ENCODE peak calls at places on chromosomes 3 and 15, in five cellular contexts. G is right lobe of liver, E is epithelial cell of esophagus, C is HepG2, B is GM23248. Y is an unnamed sample.
A peak's percentile ranks its signal among the peaks of the same experiment; 100 is the strongest.

GRCh38 chr3:124448954-124449353 is 281.3 kb upstream of the UMPS start:
- DNase-seq in G (no peak), E (no peak), C (no peak), B (no peak), Y (no peak)

GRCh38 chr3:42014949-42015533 is 53.1 kb upstream of the ULK4 start:
- DNase-seq in G (peak; percentile 87), E (no peak), C (peak; percentile 85), B (peak; percentile 69), Y (no peak)

GRCh38 chr3:133424937-133425869 is 25.3 kb downstream of the BFSP2 start:
- DNase-seq in G (no peak), E (no peak), C (no peak), B (no peak), Y (no peak)

GRCh38 chr3:149590691-149591441 is 67.0 kb downstream of the WWTR1 start:
- DNase-seq in G (no peak), E (no peak), C (no peak), B (no peak), Y (no peak)

GRCh38 chr15:81282911-81283310 is 41.0 kb downstream of the STARD5 start:
- DNase-seq in G (peak; percentile 36), E (no peak), C (no peak), B (no peak), Y (no peak)

GRCh38 chr15:49906976-49907375 is 212.1 kb downstream of the ATP8B4 start:
- DNase-seq in G (no peak), E (no peak), C (no peak), B (no peak), Y (no peak)

GRCh38 chr15:69074843-69075224 is 60.3 kb downstream of the NOX5 start:
- DNase-seq in G (no peak), E (no peak), C (no peak), B (no peak), Y (no peak)

GRCh38 chr3:126294211-126294801 is 62.9 kb downstream of the KLF15 start:
- DNase-seq in G (peak; percentile 75), E (no peak), C (no peak), B (no peak), Y (no peak)

GRCh38 chr3:57911588-57911987 is 96.6 kb upstream of the FLNB start:
- DNase-seq in G (no peak), E (no peak), C (peak; percentile 15), B (peak; percentile 44), Y (no peak)

GRCh38 chr3:57757642-57758297 is 1.7 kb downstream of the SLMAP start:
- DNase-seq in G (no peak), E (peak; percentile 50), C (peak; percentile 43), B (peak; percentile 50), Y (no peak)

GRCh38 chr3:101466465-101467309 is 46.3 kb downstream of the SENP7 start:
- DNase-seq in G (no peak), E (no peak), C (peak; percentile 53), B (no peak), Y (no peak)

GRCh38 chr15:68333775-68334470 is 56.4 kb downstream of the FEM1B start:
- DNase-seq in G (no peak), E (peak; percentile 22), C (no peak), B (peak; percentile 37), Y (no peak)

GRCh38 chr15:39226169-39226964 is 354.5 kb upstream of the THBS1 start:
- DNase-seq in G (no peak), E (no peak), C (no peak), B (no peak), Y (no peak)

GRCh38 chr3:100210777-100211145 is 50.0 kb upstream of the TBC1D23 start:
- DNase-seq in G (no peak), E (no peak), C (no peak), B (peak; percentile 89), Y (peak; percentile 51)

GRCh38 chr3:30241721-30242120 is 364.7 kb upstream of the TGFBR2 start:
- DNase-seq in G (no peak), E (peak; percentile 39), C (peak; percentile 88), B (peak; percentile 30), Y (no peak)

GRCh38 chr15:59687831-59688230 is 1.3 kb downstream of the BNIP2 start:
- DNase-seq in G (no peak), E (peak; percentile 30), C (peak; percentile 15), B (peak; percentile 77), Y (peak; percentile 19)

GRCh38 chr15:63185206-63185605 is 4.2 kb upstream of the RAB8B start:
- DNase-seq in G (no peak), E (no peak), C (peak; percentile 44), B (no peak), Y (no peak)

GRCh38 chr3:171824824-171825221 is 14.5 kb upstream of the PLD1 start:
- DNase-seq in G (no peak), E (peak; percentile 77), C (no peak), B (peak; percentile 32), Y (no peak)

GRCh38 chr15:85168642-85169173 is 187.1 kb downstream of the PDE8A start:
- DNase-seq in G (peak; percentile 57), E (peak; percentile 73), C (peak; percentile 24), B (peak; percentile 32), Y (peak; percentile 14)

GRCh38 chr15:86743283-86743903 is 663.7 kb downstream of the AGBL1 start:
- DNase-seq in G (no peak), E (peak; percentile 76), C (peak; percentile 1), B (no peak), Y (peak; percentile 48)

GRCh38 chr15:25481208-25481862 is 42.5 kb upstream of the UBE3A start:
- DNase-seq in G (no peak), E (peak; percentile 58), C (no peak), B (peak; percentile 28), Y (no peak)

GRCh38 chr3:107916166-107916565 is 174.7 kb downstream of the CD47 start:
- DNase-seq in G (no peak), E (no peak), C (no peak), B (no peak), Y (no peak)

GRCh38 chr3:112873632-112874031 is 27.0 kb upstream of the CD200R1L start:
- DNase-seq in G (no peak), E (no peak), C (no peak), B (no peak), Y (no peak)

GRCh38 chr15:29278436-29279099 is 8.9 kb upstream of the NSMCE3 start:
- DNase-seq in G (no peak), E (peak; percentile 83), C (no peak), B (peak; percentile 91), Y (no peak)

GRCh38 chr3:179551383-179551782 is 11.3 kb upstream of the ACTL6A start:
- DNase-seq in G (no peak), E (no peak), C (no peak), B (no peak), Y (no peak)

GRCh38 chr3:111070772-111071256 is 802 bp upstream of the NECTIN3 start:
- DNase-seq in G (no peak), E (peak; percentile 62), C (peak; percentile 5), B (peak; percentile 90), Y (no peak)

DNA sequence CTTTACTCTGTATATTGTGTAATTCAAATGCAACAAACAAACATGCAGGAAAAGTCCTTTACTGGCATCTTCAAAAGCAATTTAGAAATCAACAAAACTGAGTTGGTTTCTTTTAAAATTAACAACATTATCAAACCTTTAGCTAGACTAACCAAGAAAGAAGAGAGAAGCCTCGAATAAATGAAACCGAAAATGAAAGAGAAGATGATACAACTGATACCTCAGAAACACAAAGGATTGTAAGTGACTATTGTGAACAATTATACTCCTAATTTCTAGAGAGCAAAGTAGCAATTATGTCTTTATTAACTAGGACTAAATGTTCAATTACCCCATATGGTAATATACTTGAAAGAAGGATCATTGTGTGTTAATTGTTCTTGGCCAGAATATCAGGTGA is 49.2 kb upstream of the P3H2 start:
- DNase-seq in G (no peak), E (no peak), C (no peak), B (no peak), Y (no peak)
- H3K4me3 ChIP-seq in G (no peak overlapping the region), E (no peak overlapping the region), C (no peak overlapping the region), B (peak overlapping the region; percentile 1), Y (no peak overlapping the region)

DNA sequence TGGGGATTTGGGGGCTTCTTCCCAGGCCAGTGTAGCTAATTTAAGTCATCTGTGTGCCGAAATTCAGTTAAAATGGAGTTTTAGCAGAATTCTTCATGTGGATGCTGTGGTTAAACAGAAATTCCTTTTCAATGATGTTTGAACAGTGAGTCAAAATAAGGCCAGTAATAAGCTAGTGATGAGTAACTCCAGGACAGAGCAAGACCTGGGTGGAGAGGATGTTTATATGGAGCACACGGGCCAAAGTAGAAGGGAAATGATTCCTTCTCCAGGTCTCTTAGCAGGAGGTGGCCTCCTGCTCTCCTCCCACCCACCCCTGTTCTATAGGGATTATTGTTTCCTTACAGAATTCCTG is 31.9 kb upstream of the UACA start:
- DNase-seq in G (no peak), E (peak; percentile 81), C (peak; percentile 57), B (peak; percentile 95), Y (no peak)
- H3K4me3 ChIP-seq in G (no peak overlapping the region), E (no peak overlapping the region), C (no peak overlapping the region), B (peak overlapping the region; percentile 39), Y (no peak overlapping the region)

DNA sequence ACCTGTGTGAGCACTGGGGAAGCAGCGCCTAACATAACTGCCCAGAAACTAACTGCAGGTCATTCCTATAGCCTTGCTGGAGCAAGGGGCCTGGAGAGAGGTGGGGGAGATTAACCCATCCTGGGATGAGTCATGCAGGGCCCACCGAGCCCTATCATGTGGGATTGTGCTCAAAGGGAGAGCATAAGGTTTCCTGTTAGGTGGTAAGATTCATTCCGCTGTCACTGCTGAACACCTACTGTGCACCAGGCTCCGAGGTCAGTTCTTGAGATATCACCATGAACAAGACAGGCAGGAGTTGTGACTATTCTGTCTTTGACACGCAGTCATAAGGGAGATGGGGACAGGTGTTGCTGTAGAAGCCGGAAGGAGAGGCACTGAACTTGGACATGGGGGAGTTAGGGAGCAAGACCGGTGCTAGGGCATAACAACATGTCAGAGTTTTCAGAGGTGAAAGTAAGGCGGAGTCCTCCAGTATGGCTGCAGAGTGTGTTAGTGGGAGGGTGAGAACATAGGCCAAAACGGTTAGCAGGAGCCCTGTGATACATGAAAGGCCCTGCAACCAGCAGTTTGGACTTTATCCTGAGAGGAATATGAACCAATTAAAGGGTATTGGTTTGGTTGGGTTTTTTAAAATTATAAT is 2.4 kb downstream of the SLC25A38 start:
- DNase-seq in G (no peak), E (no peak), C (no peak), B (no peak), Y (no peak)
- H3K4me3 ChIP-seq in G (no peak overlapping the region), E (no peak overlapping the region), C (no peak overlapping the region), B (no peak overlapping the region), Y (no peak overlapping the region)

GRCh38 chr3:98372445-98372844 is 18.0 kb upstream of the OR5K3 start:
- DNase-seq in G (no peak), E (no peak), C (no peak), B (no peak), Y (no peak)

GRCh38 chr3:98367464-98368246 is 14.0 kb downstream of the OR5K4 start:
- DNase-seq in G (no peak), E (no peak), C (no peak), B (no peak), Y (no peak)

GRCh38 chr3:98371186-98371585 is 17.5 kb downstream of the OR5K4 start:
- DNase-seq in G (no peak), E (no peak), C (no peak), B (no peak), Y (no peak)

GRCh38 chr3:98376631-98377030 is 13.8 kb upstream of the OR5K3 start:
- DNase-seq in G (no peak), E (peak; percentile 56), C (no peak), B (no peak), Y (no peak)

DNA sequence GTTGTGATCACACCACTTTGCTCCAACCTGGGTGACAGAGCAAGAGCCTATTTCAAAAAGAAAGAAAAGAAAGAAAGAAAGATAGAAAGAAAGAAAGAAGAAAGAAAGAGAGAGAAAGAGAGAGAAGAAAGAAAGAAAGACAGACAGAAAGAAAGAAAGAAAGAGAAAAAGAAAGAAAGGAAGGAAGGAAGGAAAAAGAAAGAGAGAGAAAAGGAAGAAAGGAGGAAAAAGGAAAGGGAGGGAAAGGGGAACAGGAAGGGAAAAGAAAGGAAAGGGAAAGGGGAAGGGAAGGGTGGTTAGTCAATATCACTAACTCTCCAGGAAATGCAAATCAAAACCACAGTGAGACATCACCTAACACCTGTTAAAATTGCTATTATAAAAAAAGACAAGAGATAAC is 18.2 kb downstream of the OR5K4 start:
- DNase-seq in G (no peak), E (no peak), C (no peak), B (no peak), Y (no peak)
- H3K4me3 ChIP-seq in G (no peak overlapping the region), E (no peak overlapping the region), C (no peak overlapping the region), B (no peak overlapping the region), Y (no peak overlapping the region)